ENCODE peak calls at places on chromosomes 2 and 18, in four cellular contexts. One of them, this sample, is unnamed.

GRCh38 chr2:185919155-185919554 is 180.6 kb downstream of the FSIP2 start:
- DNase-seq in MCF 10A: peak
- DNase-seq in kidney: no peak
- DNase-seq in neural crest cell: no peak
- DNase-seq in this sample: no peak

GRCh38 chr2:223366566-223366965 is 235.6 kb downstream of the SCG2 start:
- DNase-seq in MCF 10A: no peak
- DNase-seq in kidney: no peak
- DNase-seq in neural crest cell: no peak
- DNase-seq in this sample: no peak

GRCh38 chr2:44155577-44156446 is 12.9 kb upstream of the PPM1B start:
- DNase-seq in MCF 10A: no peak
- DNase-seq in kidney: no peak
- DNase-seq in neural crest cell: no peak
- DNase-seq in this sample: no peak

GRCh38 chr18:34866739-34867138 is 156.6 kb downstream of the DTNA start:
- DNase-seq in MCF 10A: peak
- DNase-seq in kidney: no peak
- DNase-seq in neural crest cell: no peak
- DNase-seq in this sample: no peak

GRCh38 chr18:55314031-55314430 is 274.0 kb downstream of the TCF4 start:
- DNase-seq in MCF 10A: no peak
- DNase-seq in kidney: no peak
- DNase-seq in neural crest cell: no peak
- DNase-seq in this sample: no peak

GRCh38 chr18:39946623-39947061 is 2008.4 kb upstream of the PIK3C3 start:
- DNase-seq in MCF 10A: peak
- DNase-seq in kidney: no peak
- DNase-seq in neural crest cell: no peak
- DNase-seq in this sample: no peak

GRCh38 chr2:65613968-65614555 is 181.7 kb upstream of the SPRED2 start:
- DNase-seq in MCF 10A: no peak
- DNase-seq in kidney: no peak
- DNase-seq in neural crest cell: no peak
- DNase-seq in this sample: no peak

GRCh38 chr2:165239230-165239629 is at the start of gene SCN2A:
- DNase-seq in MCF 10A: peak
- DNase-seq in kidney: no peak
- DNase-seq in neural crest cell: peak
- DNase-seq in this sample: no peak

GRCh38 chr2:16181062-16181740 is 240.9 kb downstream of the MYCN start:
- DNase-seq in MCF 10A: no peak
- DNase-seq in kidney: no peak
- DNase-seq in neural crest cell: no peak
- DNase-seq in this sample: no peak

GRCh38 chr2:105674406-105674805 is 70.3 kb upstream of the NCK2 start:
- DNase-seq in MCF 10A: no peak
- DNase-seq in kidney: no peak
- DNase-seq in neural crest cell: no peak
- DNase-seq in this sample: no peak

GRCh38 chr2:55926974-55927373 is 3.4 kb upstream of the EFEMP1 start:
- DNase-seq in MCF 10A: no peak
- DNase-seq in kidney: no peak
- DNase-seq in neural crest cell: no peak
- DNase-seq in this sample: no peak

GRCh38 chr2:37589298-37589697 is 82.1 kb downstream of the CDC42EP3 start:
- DNase-seq in MCF 10A: peak
- DNase-seq in kidney: no peak
- DNase-seq in neural crest cell: no peak
- DNase-seq in this sample: no peak

GRCh38 chr18:939167-939566 is 34.5 kb downstream of the ADCYAP1 start:
- DNase-seq in MCF 10A: peak
- DNase-seq in kidney: no peak
- DNase-seq in neural crest cell: no peak
- DNase-seq in this sample: no peak

GRCh38 chr2:20675701-20676352 is 8.9 kb downstream of the GDF7 start:
- DNase-seq in MCF 10A: peak
- DNase-seq in kidney: peak
- DNase-seq in neural crest cell: no peak
- DNase-seq in this sample: no peak

GRCh38 chr2:109209412-109209811 is 80.4 kb downstream of the SH3RF3 start:
- DNase-seq in MCF 10A: peak
- DNase-seq in kidney: no peak
- DNase-seq in neural crest cell: no peak
- DNase-seq in this sample: no peak

GRCh38 chr2:5530022-5530696 is 162.0 kb upstream of the SOX11 start:
- DNase-seq in MCF 10A: no peak
- DNase-seq in kidney: no peak
- DNase-seq in neural crest cell: no peak
- DNase-seq in this sample: no peak

GRCh38 chr18:34710430-34711386 is 610 bp downstream of the DTNA start:
- DNase-seq in MCF 10A: no peak
- DNase-seq in kidney: no peak
- DNase-seq in neural crest cell: no peak
- DNase-seq in this sample: no peak

GRCh38 chr2:216426938-216427337 is 14.7 kb downstream of the SMARCAL1 start:
- DNase-seq in MCF 10A: peak
- DNase-seq in kidney: no peak
- DNase-seq in neural crest cell: no peak
- DNase-seq in this sample: no peak

GRCh38 chr2:223054193-223054781 is 2.3 kb downstream of the KCNE4 start:
- DNase-seq in MCF 10A: no peak
- DNase-seq in kidney: peak
- DNase-seq in neural crest cell: no peak
- DNase-seq in this sample: no peak

GRCh38 chr2:235677276-235677788 is 183.5 kb downstream of the AGAP1 start:
- DNase-seq in MCF 10A: no peak
- DNase-seq in kidney: no peak
- DNase-seq in neural crest cell: no peak
- DNase-seq in this sample: no peak

GRCh38 chr2:159226059-159226461 is 60.4 kb downstream of the WDSUB1 start:
- DNase-seq in MCF 10A: peak
- DNase-seq in kidney: no peak
- DNase-seq in neural crest cell: no peak
- DNase-seq in this sample: no peak

GRCh38 chr2:169129703-169130243 is 60.4 kb downstream of the DHRS9 start:
- DNase-seq in MCF 10A: no peak
- DNase-seq in kidney: no peak
- DNase-seq in neural crest cell: no peak
- DNase-seq in this sample: no peak

GRCh38 chr2:218444692-218445357 is 25.9 kb downstream of the VIL1 start:
- DNase-seq in MCF 10A: no peak
- DNase-seq in kidney: no peak
- DNase-seq in neural crest cell: no peak
- DNase-seq in this sample: no peak

GRCh38 chr2:11437602-11438001 is 28.4 kb downstream of the E2F6 start:
- DNase-seq in MCF 10A: no peak
- DNase-seq in kidney: no peak
- DNase-seq in neural crest cell: no peak
- DNase-seq in this sample: no peak

GRCh38 chr2:159209341-159210306 is 76.9 kb downstream of the WDSUB1 start:
- DNase-seq in MCF 10A: no peak
- DNase-seq in kidney: no peak
- DNase-seq in neural crest cell: no peak
- DNase-seq in this sample: no peak

GRCh38 chr2:108917078-108917440 is 72.0 kb downstream of the EDAR start:
- DNase-seq in MCF 10A: no peak
- DNase-seq in kidney: no peak
- DNase-seq in neural crest cell: no peak
- DNase-seq in this sample: peak

GRCh38 chr2:133844214-133844892 is 276.1 kb upstream of the NCKAP5 start:
- DNase-seq in MCF 10A: peak
- DNase-seq in kidney: peak
- DNase-seq in neural crest cell: peak
- DNase-seq in this sample: peak

GRCh38 chr2:12507295-12507694 is 209.4 kb upstream of the TRIB2 start:
- DNase-seq in MCF 10A: peak
- DNase-seq in kidney: no peak
- DNase-seq in neural crest cell: no peak
- DNase-seq in this sample: no peak

GRCh38 chr18:67463829-67464228 is 52.7 kb downstream of the DSEL start:
- DNase-seq in MCF 10A: no peak
- DNase-seq in kidney: no peak
- DNase-seq in neural crest cell: no peak
- DNase-seq in this sample: no peak

GRCh38 chr2:43462866-43463641 is 132.8 kb downstream of the THADA start:
- DNase-seq in MCF 10A: no peak
- DNase-seq in kidney: no peak
- DNase-seq in neural crest cell: no peak
- DNase-seq in this sample: no peak

GRCh38 chr2:20241973-20242726 is 17.2 kb upstream of the SDC1 start:
- DNase-seq in MCF 10A: no peak
- DNase-seq in kidney: no peak
- DNase-seq in neural crest cell: no peak
- DNase-seq in this sample: no peak

GRCh38 chr2:37892436-37893114 is 32.5 kb upstream of the RMDN2 start:
- DNase-seq in MCF 10A: no peak
- DNase-seq in kidney: no peak
- DNase-seq in neural crest cell: no peak
- DNase-seq in this sample: no peak

GRCh38 chr18:69817335-69817935 is 130.2 kb downstream of the CD226 start:
- DNase-seq in MCF 10A: peak
- DNase-seq in kidney: no peak
- DNase-seq in neural crest cell: no peak
- DNase-seq in this sample: no peak

GRCh38 chr18:8552151-8552550 is 57.1 kb upstream of the RAB12 start:
- DNase-seq in MCF 10A: no peak
- DNase-seq in kidney: no peak
- DNase-seq in neural crest cell: no peak
- DNase-seq in this sample: no peak

GRCh38 chr2:205343103-205343502 is 339.2 kb upstream of the NRP2 start:
- DNase-seq in MCF 10A: no peak
- DNase-seq in kidney: no peak
- DNase-seq in neural crest cell: no peak
- DNase-seq in this sample: no peak

GRCh38 chr18:67072789-67073188 is 443.7 kb downstream of the DSEL start:
- DNase-seq in MCF 10A: no peak
- DNase-seq in kidney: no peak
- DNase-seq in neural crest cell: no peak
- DNase-seq in this sample: no peak

GRCh38 chr2:238448031-238448955 is 21.6 kb downstream of the ASB1 start:
- DNase-seq in MCF 10A: no peak
- DNase-seq in kidney: no peak
- DNase-seq in neural crest cell: no peak
- DNase-seq in this sample: no peak

GRCh38 chr18:5285326-5285725 is 10.2 kb downstream of the ZBTB14 start:
- DNase-seq in MCF 10A: no peak
- DNase-seq in kidney: no peak
- DNase-seq in neural crest cell: no peak
- DNase-seq in this sample: no peak

GRCh38 chr2:42048318-42049251 is 764 bp downstream of the PKDCC start:
- DNase-seq in MCF 10A: no peak
- DNase-seq in kidney: peak
- DNase-seq in neural crest cell: no peak
- DNase-seq in this sample: no peak
- TF ChIP-seq CTCF in MCF 10A: no peak
- TF ChIP-seq CTCF in kidney: no peak
- TF ChIP-seq CTCF in neural crest cell: no peak
- TF ChIP-seq CTCF in this sample: no peak

GRCh38 chr2:144466637-144467036 is 53.3 kb downstream of the ZEB2 start:
- DNase-seq in MCF 10A: no peak
- DNase-seq in kidney: no peak
- DNase-seq in neural crest cell: no peak
- DNase-seq in this sample: no peak

GRCh38 chr2:144468823-144469595 is 50.9 kb downstream of the ZEB2 start:
- DNase-seq in MCF 10A: no peak
- DNase-seq in kidney: no peak
- DNase-seq in neural crest cell: no peak
- DNase-seq in this sample: no peak

GRCh38 chr2:144464730-144465129 is 55.2 kb downstream of the ZEB2 start:
- DNase-seq in MCF 10A: no peak
- DNase-seq in kidney: no peak
- DNase-seq in neural crest cell: no peak
- DNase-seq in this sample: no peak

GRCh38 chr2:144467479-144468210 is 52.3 kb downstream of the ZEB2 start:
- DNase-seq in MCF 10A: no peak
- DNase-seq in kidney: no peak
- DNase-seq in neural crest cell: no peak
- DNase-seq in this sample: no peak

GRCh38 chr2:144465723-144466122 is 54.2 kb downstream of the ZEB2 start:
- DNase-seq in MCF 10A: no peak
- DNase-seq in kidney: no peak
- DNase-seq in neural crest cell: no peak
- DNase-seq in this sample: no peak
- TF ChIP-seq CTCF in MCF 10A: no peak
- TF ChIP-seq CTCF in kidney: no peak
- TF ChIP-seq CTCF in neural crest cell: no peak
- TF ChIP-seq CTCF in this sample: no peak

GRCh38 chr2:74261204-74261864 is 62.9 kb downstream of the MTHFD2 start:
- DNase-seq in MCF 10A: peak
- DNase-seq in kidney: no peak
- DNase-seq in neural crest cell: no peak
- DNase-seq in this sample: no peak
- TF ChIP-seq CTCF in MCF 10A: peak
- TF ChIP-seq CTCF in kidney: peak
- TF ChIP-seq CTCF in neural crest cell: no peak
- TF ChIP-seq CTCF in this sample: no peak

DNA sequence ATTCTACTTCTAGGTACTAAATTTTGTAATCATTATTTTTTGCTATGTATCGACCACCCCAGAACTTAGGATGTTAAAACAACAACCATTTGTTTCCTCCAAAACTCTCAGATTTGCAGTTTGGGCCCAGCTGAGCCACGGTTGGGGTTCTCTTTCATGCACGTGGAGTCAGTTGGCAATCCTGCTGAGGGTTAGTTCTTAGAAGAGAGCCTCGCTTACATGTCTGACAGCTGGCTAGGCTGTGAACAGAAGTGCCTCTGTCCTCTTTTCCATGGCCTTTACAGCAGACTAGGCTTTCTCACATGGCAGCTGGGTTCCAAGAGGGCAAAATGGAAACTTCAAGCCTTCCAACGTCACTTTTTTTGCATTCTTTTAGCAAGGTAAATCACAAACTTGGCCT is 9.3 kb upstream of the RGPD4 start:
- DNase-seq in MCF 10A: no peak
- DNase-seq in kidney: no peak
- DNase-seq in neural crest cell: no peak
- DNase-seq in this sample: no peak
- TF ChIP-seq CTCF in MCF 10A: no peak
- TF ChIP-seq CTCF in kidney: no peak
- TF ChIP-seq CTCF in neural crest cell: no peak
- TF ChIP-seq CTCF in this sample: no peak

DNA sequence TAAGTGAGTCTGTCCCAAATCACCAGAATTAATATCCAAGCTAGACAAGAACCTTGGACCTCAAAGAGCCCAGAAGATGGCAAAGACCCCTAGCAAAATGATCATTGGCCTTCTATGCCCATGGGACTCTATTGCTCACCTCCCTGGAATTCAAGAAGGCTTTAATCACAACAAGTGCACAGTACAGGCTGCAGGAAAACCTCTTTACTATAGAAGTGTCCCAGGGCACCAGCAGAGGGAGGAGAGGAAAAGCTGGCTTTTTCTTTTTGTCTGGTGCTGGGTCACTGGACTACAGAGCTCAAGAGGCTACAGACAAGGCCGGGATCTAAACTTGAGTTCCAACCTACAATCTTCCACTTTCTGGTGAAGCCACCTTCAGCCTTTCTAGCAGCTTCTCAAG is 88.3 kb upstream of the PPP1CB start:
- DNase-seq in MCF 10A: peak
- DNase-seq in kidney: no peak
- DNase-seq in neural crest cell: no peak
- DNase-seq in this sample: no peak
- TF ChIP-seq CTCF in MCF 10A: no peak
- TF ChIP-seq CTCF in kidney: no peak
- TF ChIP-seq CTCF in neural crest cell: no peak
- TF ChIP-seq CTCF in this sample: no peak